ENCODE peak calls at places on chromosome 15, in six cellular contexts. K is K562, X is HepG2, Z is H1, Y is GM12892, O is GM12878. T is an unnamed sample.

GRCh38 chr15:76994971-76995945 is at the start of gene PSTPIP1:
- DNase-seq in K (no peak), O (no peak), Y (no peak), X (no peak), Z (no peak), T (peak)

GRCh38 chr15:68298882-68299381 is 21.4 kb downstream of the FEM1B start:
- DNase-seq in Z (no peak), X (no peak), K (no peak), O (peak), Y (no peak), T (no peak)

GRCh38 chr15:77526582-77527163 is 106.0 kb downstream of the HMG20A start:
- DNase-seq in K (no peak), O (no peak), X (no peak), Y (no peak), Z (no peak), T (no peak)

GRCh38 chr15:85956515-85957275 is 123.0 kb upstream of the AGBL1 start:
- DNase-seq in X (no peak), Y (no peak), O (no peak), K (no peak), Z (no peak), T (no peak)

GRCh38 chr15:31974855-31975421 is 55.4 kb upstream of the CHRNA7 start:
- DNase-seq in Y (peak), O (no peak), X (peak), K (peak), Z (no peak), T (peak)

GRCh38 chr15:65101418-65101890 is 13.5 kb downstream of the UBAP1L start:
- DNase-seq in Z (peak), K (peak), Y (no peak), X (peak), O (no peak), T (peak)

GRCh38 chr15:91128028-91128427 is 28.0 kb downstream of the SV2B start:
- DNase-seq in Z (no peak), O (no peak), X (no peak), K (no peak), Y (no peak), T (no peak)

GRCh38 chr15:29788433-29789034 is 33.7 kb downstream of the TJP1 start:
- DNase-seq in Z (no peak), X (no peak), K (no peak), Y (no peak), O (no peak), T (no peak)

GRCh38 chr15:101017041-101017754 is 98.0 kb downstream of the LRRK1 start:
- DNase-seq in Z (no peak), K (no peak), O (no peak), Y (no peak), X (no peak), T (no peak)

GRCh38 chr15:39610665-39611064 is 29.8 kb downstream of the THBS1 start:
- DNase-seq in Y (no peak), O (no peak), Z (no peak), K (no peak), X (no peak), T (no peak)

GRCh38 chr15:84818221-84819131 is 1.3 kb downstream of the ALPK3 start:
- DNase-seq in O (no peak), Y (no peak), X (peak), Z (no peak), K (peak), T (no peak)

GRCh38 chr15:33022629-33023028 is 171.9 kb downstream of the FMN1 start:
- DNase-seq in Z (no peak), O (no peak), K (no peak), X (no peak), Y (no peak), T (no peak)

GRCh38 chr15:72785452-72786243 is 2.1 kb upstream of the ADPGK start:
- DNase-seq in Y (no peak), K (no peak), Z (no peak), X (no peak), O (no peak), T (no peak)

GRCh38 chr15:32784571-32784970 is 66.8 kb downstream of the GREM1 start:
- DNase-seq in Y (no peak), O (no peak), X (no peak), K (no peak), Z (no peak), T (no peak)

GRCh38 chr15:101534376-101534970 is 45.0 kb upstream of the PCSK6 start:
- DNase-seq in O (no peak), Z (no peak), Y (no peak), X (no peak), K (no peak), T (no peak)

GRCh38 chr15:77819271-77819806 is 186.6 kb upstream of the LINGO1 start:
- DNase-seq in O (no peak), K (peak), Z (no peak), X (no peak), Y (no peak), T (peak)

GRCh38 chr15:38349251-38349650 is 96.6 kb downstream of the SPRED1 start:
- DNase-seq in O (no peak), X (no peak), Y (no peak), K (no peak), Z (no peak), T (no peak)

GRCh38 chr15:98419173-98419814 is 229.0 kb upstream of the IGF1R start:
- DNase-seq in X (no peak), O (no peak), K (no peak), Z (no peak), Y (no peak), T (no peak)

GRCh38 chr15:71228403-71228802 is 113.1 kb downstream of the THSD4 start:
- DNase-seq in Z (no peak), Y (no peak), O (no peak), X (no peak), K (no peak), T (no peak)

GRCh38 chr15:74783072-74783807 is 1.4 kb downstream of the CSK start:
- DNase-seq in Y (no peak), O (no peak), X (no peak), Z (no peak), K (peak), T (no peak)

DNA sequence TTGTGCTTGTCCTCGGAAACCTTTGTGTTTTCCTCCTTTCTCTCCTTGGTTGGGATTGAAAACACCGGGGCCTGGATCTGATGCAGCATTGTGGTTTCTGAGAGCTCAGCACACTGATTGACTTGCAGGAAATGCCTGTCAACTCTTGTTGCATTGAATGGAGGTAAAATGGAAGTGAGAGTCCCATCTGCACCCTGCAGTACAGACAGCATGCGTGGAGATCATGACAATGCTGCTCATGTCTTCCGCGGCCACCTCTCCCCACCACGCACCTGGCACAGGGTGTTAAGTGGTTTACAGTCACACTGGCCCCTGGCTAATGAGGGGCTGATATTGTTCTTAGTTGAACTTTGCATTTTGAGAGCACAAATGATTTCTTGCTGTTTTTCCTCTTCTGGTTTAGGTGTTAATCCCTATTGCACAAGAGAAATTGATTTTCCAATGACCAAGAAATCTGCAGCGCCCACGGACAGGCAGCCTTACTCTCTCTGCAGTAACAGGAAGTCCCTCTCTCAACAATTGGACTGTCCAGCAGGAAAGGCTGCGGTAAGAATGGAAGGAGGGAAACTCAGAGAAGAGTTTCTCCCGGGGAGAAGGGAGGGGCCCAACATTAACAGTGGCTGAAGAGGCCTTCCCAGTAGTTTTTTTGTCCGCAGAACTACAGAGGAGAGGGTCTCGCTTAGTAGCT is 58.5 kb downstream of the STARD5 start:
- DNase-seq in O (no peak), X (no peak), Z (no peak), K (no peak), Y (no peak), T (no peak)
- TF ChIP-seq TAF1 in O (no peak), X (no peak), Z (no peak), K (no peak), Y (no peak), T (no peak)

DNA sequence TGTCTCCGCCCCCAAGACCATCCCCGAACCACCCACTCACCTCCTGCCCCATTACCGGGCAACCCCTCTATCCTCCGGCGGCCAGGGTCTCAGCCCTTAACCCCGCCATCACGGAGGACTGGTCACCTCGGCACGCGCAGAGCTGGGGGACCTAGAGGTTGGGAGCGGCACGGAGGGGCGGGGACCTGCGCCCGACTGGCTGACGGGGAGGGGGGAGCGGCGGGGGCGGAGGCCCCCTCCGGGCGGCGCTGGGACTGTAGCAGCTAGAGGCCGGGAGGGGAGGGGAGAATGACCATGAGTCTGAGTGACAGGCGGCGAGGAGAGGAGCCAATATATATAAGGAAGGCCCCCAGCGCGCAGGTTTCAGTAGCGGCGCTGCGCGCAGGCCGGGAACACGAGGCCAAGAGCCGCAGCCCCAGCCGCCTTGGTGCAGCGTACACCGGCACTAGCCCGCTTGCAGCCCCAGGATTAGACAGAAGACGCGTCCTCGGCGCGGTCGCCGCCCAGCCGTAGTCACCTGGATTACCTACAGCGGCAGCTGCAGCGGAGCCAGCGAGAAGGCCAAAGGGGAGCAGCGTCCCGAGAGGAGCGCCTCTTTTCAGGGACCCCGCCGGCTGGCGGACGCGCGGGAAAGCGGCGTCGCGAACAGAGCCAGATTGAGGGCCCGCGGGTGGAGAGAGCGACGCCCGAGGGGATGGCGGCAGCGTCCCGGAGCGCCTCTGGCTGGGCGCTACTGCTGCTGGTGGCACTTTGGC is at the start of gene DLL4:
- DNase-seq in O (no peak), K (peak), X (peak), Z (no peak), Y (no peak), T (no peak)
- TF ChIP-seq POLR2A in O (peak), K (peak), X (peak), Z (no peak), Y (peak), T (no peak)

DNA sequence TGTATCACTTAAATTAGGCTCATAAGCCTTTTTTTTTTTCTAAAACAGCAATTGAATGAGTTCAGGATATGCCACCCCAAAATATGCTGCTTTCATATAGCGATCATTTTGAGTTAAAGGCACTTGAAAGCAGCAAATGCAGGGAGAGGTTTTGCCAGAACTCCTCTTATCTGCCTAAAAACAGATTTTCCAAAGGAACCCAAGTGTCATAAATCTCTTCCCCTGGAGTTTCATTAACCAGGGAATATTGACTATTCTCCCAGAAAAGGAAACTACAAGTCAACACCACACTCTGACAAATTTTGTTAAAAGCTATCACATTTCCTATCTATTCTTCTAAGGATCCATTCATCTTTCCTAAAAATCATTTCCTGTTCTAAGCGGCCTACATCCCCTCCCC is 11.3 kb downstream of the DNAAF4 start:
- DNase-seq in O (no peak), X (no peak), Z (no peak), K (no peak), Y (no peak), T (no peak)
- TF ChIP-seq POLR2AphosphoS5 in O (no peak), X (no peak), Z (no peak), K (no peak), Y (no peak), T (no peak)

GRCh38 chr15:52050416-52050815 is 31.4 kb downstream of the MAPK6 start:
- DNase-seq in Y (no peak), K (no peak), Z (no peak), O (no peak), X (no peak), T (no peak)
- TF ChIP-seq TAF1 in Y (no peak), K (no peak), Z (no peak), O (no peak), X (no peak), T (no peak)